ENCODE peak calls at places on chromosomes 3 and 15, in five cellular contexts. One of them, this sample, is unnamed.

GRCh38 chr15:85620321-85621044 is 174.2 kb downstream of the KLHL25 start:
- DNase-seq in transverse colon: no peak
- DNase-seq in lower leg skin: peak
- DNase-seq in sigmoid colon: no peak
- DNase-seq in heart left ventricle: no peak
- DNase-seq in this sample: no peak

GRCh38 chr3:147218976-147219375 is 187.4 kb downstream of the ZIC4 start:
- DNase-seq in transverse colon: no peak
- DNase-seq in lower leg skin: no peak
- DNase-seq in sigmoid colon: no peak
- DNase-seq in heart left ventricle: no peak
- DNase-seq in this sample: no peak

GRCh38 chr15:88621789-88622604 is 857 bp downstream of the AEN start:
- DNase-seq in transverse colon: peak
- DNase-seq in lower leg skin: no peak
- DNase-seq in sigmoid colon: peak
- DNase-seq in heart left ventricle: no peak
- DNase-seq in this sample: no peak

GRCh38 chr15:88454867-88455810 is 12.0 kb downstream of the MRPL46 start:
- DNase-seq in transverse colon: peak
- DNase-seq in lower leg skin: no peak
- DNase-seq in sigmoid colon: peak
- DNase-seq in heart left ventricle: peak
- DNase-seq in this sample: peak

GRCh38 chr3:78026429-78026828 is 986.5 kb downstream of the ROBO2 start:
- DNase-seq in transverse colon: no peak
- DNase-seq in lower leg skin: no peak
- DNase-seq in sigmoid colon: no peak
- DNase-seq in heart left ventricle: no peak
- DNase-seq in this sample: no peak

GRCh38 chr15:60994842-60995495 is 234.1 kb downstream of the RORA start:
- DNase-seq in transverse colon: peak
- DNase-seq in lower leg skin: no peak
- DNase-seq in sigmoid colon: no peak
- DNase-seq in heart left ventricle: peak
- DNase-seq in this sample: no peak

GRCh38 chr3:43030162-43030935 is 51.2 kb downstream of the GASK1A start:
- DNase-seq in transverse colon: no peak
- DNase-seq in lower leg skin: no peak
- DNase-seq in sigmoid colon: no peak
- DNase-seq in heart left ventricle: peak
- DNase-seq in this sample: no peak

GRCh38 chr3:64716110-64716509 is 28.3 kb upstream of the ADAMTS9 start:
- DNase-seq in transverse colon: no peak
- DNase-seq in lower leg skin: no peak
- DNase-seq in sigmoid colon: no peak
- DNase-seq in heart left ventricle: no peak
- DNase-seq in this sample: no peak

GRCh38 chr15:50134524-50135024 is 15.5 kb upstream of the ATP8B4 start:
- DNase-seq in transverse colon: no peak
- DNase-seq in lower leg skin: no peak
- DNase-seq in sigmoid colon: no peak
- DNase-seq in heart left ventricle: no peak
- DNase-seq in this sample: no peak

GRCh38 chr3:56970401-56971002 is 90.0 kb upstream of the SPATA12 start:
- DNase-seq in transverse colon: no peak
- DNase-seq in lower leg skin: no peak
- DNase-seq in sigmoid colon: no peak
- DNase-seq in heart left ventricle: no peak
- DNase-seq in this sample: no peak

GRCh38 chr15:71752604-71753289 is 57.6 kb upstream of the NR2E3 start:
- DNase-seq in transverse colon: peak
- DNase-seq in lower leg skin: no peak
- DNase-seq in sigmoid colon: no peak
- DNase-seq in heart left ventricle: no peak
- DNase-seq in this sample: peak

GRCh38 chr3:126267169-126267975 is 87.0 kb upstream of the ALDH1L1 start:
- DNase-seq in transverse colon: peak
- DNase-seq in lower leg skin: peak
- DNase-seq in sigmoid colon: peak
- DNase-seq in heart left ventricle: peak
- DNase-seq in this sample: peak

GRCh38 chr3:140053011-140053702 is 118.2 kb downstream of the CLSTN2 start:
- DNase-seq in transverse colon: peak
- DNase-seq in lower leg skin: no peak
- DNase-seq in sigmoid colon: no peak
- DNase-seq in heart left ventricle: no peak
- DNase-seq in this sample: no peak

GRCh38 chr3:12489832-12490231 is 5.6 kb downstream of the TSEN2 start:
- DNase-seq in transverse colon: no peak
- DNase-seq in lower leg skin: no peak
- DNase-seq in sigmoid colon: no peak
- DNase-seq in heart left ventricle: no peak
- DNase-seq in this sample: no peak

GRCh38 chr3:37981348-37981664 is 9.3 kb upstream of the VILL start:
- DNase-seq in transverse colon: no peak
- DNase-seq in lower leg skin: no peak
- DNase-seq in sigmoid colon: no peak
- DNase-seq in heart left ventricle: no peak
- DNase-seq in this sample: no peak

GRCh38 chr3:105274958-105275357 is 91.8 kb upstream of the ALCAM start:
- DNase-seq in transverse colon: no peak
- DNase-seq in lower leg skin: no peak
- DNase-seq in sigmoid colon: no peak
- DNase-seq in heart left ventricle: no peak
- DNase-seq in this sample: no peak

GRCh38 chr15:39869858-39870515 is 50.1 kb downstream of the GPR176 start:
- DNase-seq in transverse colon: no peak
- DNase-seq in lower leg skin: peak
- DNase-seq in sigmoid colon: no peak
- DNase-seq in heart left ventricle: no peak
- DNase-seq in this sample: no peak

GRCh38 chr3:48739955-48740823 is 23.2 kb upstream of the IP6K2 start:
- DNase-seq in transverse colon: peak
- DNase-seq in lower leg skin: peak
- DNase-seq in sigmoid colon: peak
- DNase-seq in heart left ventricle: peak
- DNase-seq in this sample: peak

GRCh38 chr3:118980832-118981231 is 53.8 kb downstream of the IGSF11 start:
- DNase-seq in transverse colon: no peak
- DNase-seq in lower leg skin: no peak
- DNase-seq in sigmoid colon: no peak
- DNase-seq in heart left ventricle: no peak
- DNase-seq in this sample: no peak

GRCh38 chr3:4660936-4661335 is 167.8 kb downstream of the ITPR1 start:
- DNase-seq in transverse colon: no peak
- DNase-seq in lower leg skin: no peak
- DNase-seq in sigmoid colon: no peak
- DNase-seq in heart left ventricle: no peak
- DNase-seq in this sample: no peak

GRCh38 chr3:142680710-142681109 is 43.1 kb upstream of the TRPC1 start:
- DNase-seq in transverse colon: no peak
- DNase-seq in lower leg skin: no peak
- DNase-seq in sigmoid colon: no peak
- DNase-seq in heart left ventricle: no peak
- DNase-seq in this sample: no peak

GRCh38 chr3:69385033-69385722 is 710 bp downstream of the FRMD4B start:
- DNase-seq in transverse colon: no peak
- DNase-seq in lower leg skin: no peak
- DNase-seq in sigmoid colon: no peak
- DNase-seq in heart left ventricle: no peak
- DNase-seq in this sample: no peak

GRCh38 chr15:25268166-25268565 is 170.7 kb downstream of the UBE3A start:
- DNase-seq in transverse colon: no peak
- DNase-seq in lower leg skin: no peak
- DNase-seq in sigmoid colon: no peak
- DNase-seq in heart left ventricle: no peak
- DNase-seq in this sample: no peak

DNA sequence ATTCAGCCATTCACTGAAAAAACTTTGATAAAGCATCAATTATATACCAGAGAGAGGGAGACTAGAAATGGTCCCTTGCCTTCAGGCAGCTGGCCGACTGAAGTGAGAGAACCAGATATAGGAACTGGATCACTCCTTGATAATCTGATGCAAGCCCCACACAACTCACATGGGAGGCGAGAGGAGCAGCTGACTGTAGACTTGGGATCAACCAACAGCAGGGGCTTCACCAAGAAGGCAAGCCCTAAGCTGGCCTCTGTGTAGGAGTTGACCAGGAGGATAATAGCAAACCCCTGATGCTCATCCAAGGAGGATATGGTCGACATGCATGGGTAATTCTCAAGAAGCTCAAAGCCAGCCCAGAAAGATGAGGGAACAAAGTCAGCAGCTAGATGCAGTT is 133.1 kb downstream of the SRGAP3 start:
- DNase-seq in transverse colon: no peak
- DNase-seq in lower leg skin: no peak
- DNase-seq in sigmoid colon: no peak
- DNase-seq in heart left ventricle: no peak
- DNase-seq in this sample: no peak
- TF ChIP-seq POLR2A in transverse colon: no peak
- TF ChIP-seq POLR2A in lower leg skin: no peak
- TF ChIP-seq POLR2A in sigmoid colon: no peak
- TF ChIP-seq POLR2A in heart left ventricle: no peak
- TF ChIP-seq POLR2A in this sample: no peak

GRCh38 chr3:50321146-50321843 is 1.2 kb downstream of the HYAL2 start:
- DNase-seq in transverse colon: peak
- DNase-seq in lower leg skin: peak
- DNase-seq in sigmoid colon: peak
- DNase-seq in heart left ventricle: peak
- DNase-seq in this sample: peak
- TF ChIP-seq POLR2A in transverse colon: no peak
- TF ChIP-seq POLR2A in lower leg skin: no peak
- TF ChIP-seq POLR2A in sigmoid colon: no peak
- TF ChIP-seq POLR2A in heart left ventricle: peak
- TF ChIP-seq POLR2A in this sample: peak

GRCh38 chr15:77543159-77543882 is 89.4 kb downstream of the LINGO1 start:
- DNase-seq in transverse colon: peak
- DNase-seq in lower leg skin: peak
- DNase-seq in sigmoid colon: peak
- DNase-seq in heart left ventricle: peak
- DNase-seq in this sample: peak
- TF ChIP-seq POLR2A in transverse colon: no peak
- TF ChIP-seq POLR2A in lower leg skin: no peak
- TF ChIP-seq POLR2A in sigmoid colon: no peak
- TF ChIP-seq POLR2A in heart left ventricle: peak
- TF ChIP-seq POLR2A in this sample: no peak

GRCh38 chr15:74434260-74434915 is 630 bp upstream of the SEMA7A start:
- DNase-seq in transverse colon: no peak
- DNase-seq in lower leg skin: no peak
- DNase-seq in sigmoid colon: no peak
- DNase-seq in heart left ventricle: no peak
- DNase-seq in this sample: no peak
- TF ChIP-seq POLR2A in transverse colon: no peak
- TF ChIP-seq POLR2A in lower leg skin: no peak
- TF ChIP-seq POLR2A in sigmoid colon: no peak
- TF ChIP-seq POLR2A in heart left ventricle: no peak
- TF ChIP-seq POLR2A in this sample: no peak

GRCh38 chr15:56243774-56244236 is at the start of gene RFX7:
- DNase-seq in transverse colon: peak
- DNase-seq in lower leg skin: no peak
- DNase-seq in sigmoid colon: peak
- DNase-seq in heart left ventricle: peak
- DNase-seq in this sample: peak

GRCh38 chr15:56245871-56246814 is 2.5 kb upstream of the RFX7 start:
- DNase-seq in transverse colon: peak
- DNase-seq in lower leg skin: peak
- DNase-seq in sigmoid colon: peak
- DNase-seq in heart left ventricle: peak
- DNase-seq in this sample: peak

GRCh38 chr15:56243117-56243773 is 434 bp downstream of the RFX7 start:
- DNase-seq in transverse colon: peak
- DNase-seq in lower leg skin: peak
- DNase-seq in sigmoid colon: peak
- DNase-seq in heart left ventricle: peak
- DNase-seq in this sample: peak

GRCh38 chr15:56244237-56244810 is 645 bp upstream of the RFX7 start:
- DNase-seq in transverse colon: peak
- DNase-seq in lower leg skin: peak
- DNase-seq in sigmoid colon: peak
- DNase-seq in heart left ventricle: peak
- DNase-seq in this sample: peak

GRCh38 chr15:56244811-56245576 is 1.3 kb upstream of the RFX7 start:
- DNase-seq in transverse colon: peak
- DNase-seq in lower leg skin: peak
- DNase-seq in sigmoid colon: no peak
- DNase-seq in heart left ventricle: peak
- DNase-seq in this sample: peak
- TF ChIP-seq POLR2A in transverse colon: no peak
- TF ChIP-seq POLR2A in lower leg skin: no peak
- TF ChIP-seq POLR2A in sigmoid colon: no peak
- TF ChIP-seq POLR2A in heart left ventricle: no peak
- TF ChIP-seq POLR2A in this sample: no peak

GRCh38 chr3:157082305-157082981 is 77.5 kb downstream of the CCNL1 start:
- DNase-seq in transverse colon: no peak
- DNase-seq in lower leg skin: no peak
- DNase-seq in sigmoid colon: no peak
- DNase-seq in heart left ventricle: no peak
- DNase-seq in this sample: peak

GRCh38 chr3:157083824-157084223 is 76.1 kb downstream of the CCNL1 start:
- DNase-seq in transverse colon: no peak
- DNase-seq in lower leg skin: no peak
- DNase-seq in sigmoid colon: no peak
- DNase-seq in heart left ventricle: no peak
- DNase-seq in this sample: no peak

GRCh38 chr3:157079677-157080369 is 80.1 kb downstream of the CCNL1 start:
- DNase-seq in transverse colon: no peak
- DNase-seq in lower leg skin: no peak
- DNase-seq in sigmoid colon: no peak
- DNase-seq in heart left ventricle: no peak
- DNase-seq in this sample: no peak

GRCh38 chr3:157078131-157078835 is 81.7 kb downstream of the CCNL1 start:
- DNase-seq in transverse colon: no peak
- DNase-seq in lower leg skin: no peak
- DNase-seq in sigmoid colon: no peak
- DNase-seq in heart left ventricle: no peak
- DNase-seq in this sample: no peak

DNA sequence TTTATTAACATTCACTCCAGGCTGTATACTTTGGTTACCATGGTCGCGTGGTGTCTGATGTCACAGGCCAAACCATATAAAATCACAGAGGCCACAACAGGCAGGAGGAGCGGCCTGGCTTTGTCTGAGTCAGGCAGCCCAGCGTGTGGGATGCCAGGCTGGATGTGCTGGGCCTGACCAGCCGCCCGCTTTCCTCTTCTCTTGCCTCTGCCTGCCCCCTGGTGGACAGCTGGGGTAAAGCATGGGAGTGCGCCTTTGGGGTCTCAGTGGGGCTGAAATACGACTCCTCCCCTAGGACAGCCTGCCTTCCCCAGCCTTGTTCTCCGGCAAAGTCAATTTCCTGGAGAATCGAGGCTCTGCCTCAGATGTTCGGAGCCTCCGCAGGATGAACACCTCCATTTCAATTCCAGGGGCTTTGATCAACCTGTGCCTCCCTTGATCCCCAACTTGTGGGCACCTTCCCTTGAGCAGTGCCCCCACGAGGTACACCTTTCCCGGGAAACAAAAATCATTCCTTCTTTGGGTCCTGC is 78.2 kb downstream of the CCNL1 start:
- DNase-seq in transverse colon: peak
- DNase-seq in lower leg skin: peak
- DNase-seq in sigmoid colon: peak
- DNase-seq in heart left ventricle: peak
- DNase-seq in this sample: peak
- TF ChIP-seq POLR2A in transverse colon: no peak
- TF ChIP-seq POLR2A in lower leg skin: no peak
- TF ChIP-seq POLR2A in sigmoid colon: no peak
- TF ChIP-seq POLR2A in heart left ventricle: no peak
- TF ChIP-seq POLR2A in this sample: peak